ENCODE peak calls at places on chromosome 7, in nine cellular contexts. I is brain pericyte; O is dorsolateral prefrontal cortex; H is DMS53; J is endodermal cell; L is CD4-positive, alpha-beta T cell; K is HuH-7.5; B is foreskin keratinocyte; R is amniotic stem cell. F is an unnamed sample.

GRCh38 chr7:142319970-142320369 is 62.1 kb upstream of the PRSS58 start:
- DNase-seq in I (no peak), O (no peak), H (no peak), J (peak; percentile 84), L (peak; percentile 47), K (no peak), B (peak; percentile 20), R (no peak), F (no peak)

GRCh38 chr7:91228927-91229326 is 35.3 kb upstream of the FZD1 start:
- DNase-seq in I (no peak), O (no peak), H (no peak), J (no peak), L (no peak), K (no peak), B (no peak), R (no peak), F (no peak)

GRCh38 chr7:159105845-159106614 is 38.6 kb downstream of the VIPR2 start:
- DNase-seq in I (no peak), O (no peak), H (no peak), J (peak; percentile 83), L (no peak), K (no peak), B (no peak), R (no peak), F (no peak)

GRCh38 chr7:105791926-105792325 is 84.5 kb downstream of the ATXN7L1 start:
- DNase-seq in I (no peak), O (no peak), H (no peak), J (no peak), L (no peak), K (no peak), B (peak; percentile 84), R (no peak), F (no peak)

GRCh38 chr7:135964791-135965190 is 12.4 kb downstream of the MTPN start:
- DNase-seq in I (no peak), O (no peak), H (no peak), J (no peak), L (no peak), K (no peak), B (no peak), R (no peak), F (no peak)

GRCh38 chr7:140539466-140539865 is 60.2 kb upstream of the MKRN1 start:
- DNase-seq in I (no peak), O (no peak), H (no peak), J (no peak), L (no peak), K (no peak), B (no peak), R (no peak), F (no peak)

GRCh38 chr7:19401461-19401860 is 256.2 kb upstream of the FERD3L start:
- DNase-seq in I (no peak), O (no peak), H (no peak), J (no peak), L (no peak), K (no peak), B (no peak), R (no peak), F (no peak)

GRCh38 chr7:99112097-99112496 is 31.8 kb downstream of the SMURF1 start:
- DNase-seq in I (no peak), O (no peak), H (no peak), J (no peak), L (no peak), K (no peak), B (peak; percentile 25), R (no peak), F (no peak)

GRCh38 chr7:93298671-93299070 is 66.5 kb downstream of the VPS50 start:
- DNase-seq in I (no peak), O (no peak), H (no peak), J (no peak), L (no peak), K (no peak), B (no peak), R (no peak), F (no peak)

GRCh38 chr7:105538349-105538748 is 6.3 kb downstream of the RINT1 start:
- DNase-seq in I (no peak), O (no peak), H (no peak), J (no peak), L (no peak), K (no peak), B (no peak), R (no peak), F (no peak)

GRCh38 chr7:134350682-134351081 is 34.0 kb upstream of the SLC35B4 start:
- DNase-seq in I (no peak), O (no peak), H (no peak), J (no peak), L (no peak), K (no peak), B (no peak), R (no peak), F (no peak)

GRCh38 chr7:47037607-47038006 is 544.3 kb downstream of the TNS3 start:
- DNase-seq in I (no peak), O (no peak), H (no peak), J (no peak), L (no peak), K (no peak), B (no peak), R (no peak), F (no peak)

GRCh38 chr7:141076377-141076776 is 2.5 kb downstream of the TMEM178B start:
- DNase-seq in I (no peak), O (no peak), H (peak; percentile 58), J (no peak), L (no peak), K (no peak), B (no peak), R (no peak), F (no peak)

GRCh38 chr7:128204455-128204854 is 36.6 kb upstream of the LEP start:
- DNase-seq in I (no peak), O (no peak), H (no peak), J (no peak), L (no peak), K (no peak), B (no peak), R (no peak), F (no peak)

GRCh38 chr7:1122832-1123501 is 35.1 kb downstream of the GPER1 start:
- DNase-seq in I (no peak), O (no peak), H (no peak), J (no peak), L (no peak), K (no peak), B (no peak), R (no peak), F (no peak)

GRCh38 chr7:152528612-152529011 is 92.8 kb upstream of the KMT2C start:
- DNase-seq in I (no peak), O (no peak), H (no peak), J (no peak), L (no peak), K (no peak), B (no peak), R (no peak), F (no peak)

GRCh38 chr7:68015098-68015497 is 1018.5 kb downstream of the TYW1 start:
- DNase-seq in I (no peak), O (no peak), H (no peak), J (peak; percentile 59), L (no peak), K (no peak), B (no peak), R (no peak), F (no peak)

GRCh38 chr7:30028749-30029635 is 780 bp downstream of the PLEKHA8 start:
- DNase-seq in I (no peak), O (peak; percentile 32), H (peak; percentile 76), J (peak; percentile 80), L (peak; percentile 13), K (peak; percentile 41), B (peak; percentile 52), R (no peak), F (no peak)

GRCh38 chr7:4215176-4215720 is 466.8 kb upstream of the FOXK1 start:
- DNase-seq in I (no peak), O (no peak), H (no peak), J (no peak), L (no peak), K (no peak), B (no peak), R (no peak), F (no peak)

GRCh38 chr7:71682841-71683341 is 550.9 kb downstream of the GALNT17 start:
- DNase-seq in I (no peak), O (no peak), H (no peak), J (peak; percentile 95), L (no peak), K (no peak), B (no peak), R (no peak), F (no peak)

GRCh38 chr7:30988346-30989005 is 24.7 kb downstream of the GHRHR start:
- DNase-seq in I (no peak), O (no peak), H (peak; percentile 54), J (peak; percentile 67), L (no peak), K (peak; percentile 74), B (no peak), R (no peak), F (peak; percentile 47)

GRCh38 chr7:98730331-98730730 is 113.2 kb downstream of the NPTX2 start:
- DNase-seq in I (no peak), O (no peak), H (no peak), J (peak; percentile 62), L (no peak), K (no peak), B (no peak), R (no peak), F (no peak)

GRCh38 chr7:150562919-150563318 is 4.3 kb upstream of the GIMAP4 start:
- DNase-seq in I (no peak), O (no peak), H (no peak), J (no peak), L (no peak), K (no peak), B (no peak), R (no peak), F (no peak)

GRCh38 chr7:69893915-69894314 is 295.6 kb downstream of the AUTS2 start:
- DNase-seq in I (no peak), O (no peak), H (peak; percentile 48), J (no peak), L (no peak), K (no peak), B (no peak), R (no peak), F (no peak)

GRCh38 chr7:25647007-25647406 is 418.7 kb upstream of the NPVF start:
- DNase-seq in I (no peak), O (no peak), H (no peak), J (no peak), L (no peak), K (no peak), B (no peak), R (no peak), F (no peak)

GRCh38 chr7:1053002-1053411 is 8.7 kb downstream of the GPR146 start:
- DNase-seq in I (no peak), O (no peak), H (no peak), J (peak; percentile 80), L (no peak), K (no peak), B (no peak), R (no peak), F (no peak)

GRCh38 chr7:37732253-37732652 is 48.7 kb downstream of the GPR141 start:
- DNase-seq in I (no peak), O (no peak), H (peak; percentile 78), J (peak; percentile 89), L (no peak), K (no peak), B (no peak), R (no peak), F (no peak)

GRCh38 chr7:142776206-142776844 is 5.6 kb downstream of the PRSS2 start:
- DNase-seq in I (no peak), O (no peak), H (no peak), J (no peak), L (no peak), K (no peak), B (no peak), R (no peak), F (no peak)

GRCh38 chr7:19146699-19147098 is 1.5 kb upstream of the FERD3L start:
- DNase-seq in I (no peak), O (no peak), H (peak; percentile 41), J (peak; percentile 52), L (no peak), K (peak; percentile 17), B (peak; percentile 30), R (no peak), F (no peak)

GRCh38 chr7:84908196-84908793 is 278.6 kb downstream of the SEMA3D start:
- DNase-seq in I (no peak), O (no peak), H (no peak), J (no peak), L (no peak), K (no peak), B (no peak), R (no peak), F (no peak)

GRCh38 chr7:91519241-91520200 is 255.3 kb downstream of the FZD1 start:
- DNase-seq in I (peak; percentile 17), O (no peak), H (no peak), J (no peak), L (no peak), K (no peak), B (no peak), R (no peak), F (no peak)

F was measured in frontal cortex.